ENCODE peak calls at places on chromosome 11, in nine cellular contexts. M is effector memory CD4-positive, alpha-beta T cell; E is RWPE2; F is hepatocyte; I is GM23248; H is SK-N-SH; O is psoas muscle; V is left ventricle myocardium inferior; B is suprapubic skin. A is an unnamed sample.

GRCh38 chr11:30497600-30497999 is 88.6 kb downstream of the MPPED2 start:
- DNase-seq in M (no peak), E (no peak), F (no peak), I (no peak), H (no peak), O (no peak), V (no peak), B (no peak), A (no peak)

GRCh38 chr11:75476716-75477613 is 44.0 kb upstream of the KLHL35 start:
- DNase-seq in M (no peak), E (no peak), F (no peak), I (no peak), H (no peak), O (peak; percentile 86), V (peak; percentile 54), B (no peak), A (peak; percentile 81)

GRCh38 chr11:66475349-66476172 is 4.7 kb upstream of the DPP3 start:
- DNase-seq in M (no peak), E (no peak), F (no peak), I (no peak), H (no peak), O (no peak), V (no peak), B (no peak), A (no peak)

GRCh38 chr11:1503708-1504104 is 17.1 kb upstream of the MOB2 start:
- DNase-seq in M (no peak), E (no peak), F (no peak), I (peak; percentile 19), H (peak; percentile 69), O (peak; percentile 86), V (peak; percentile 69), B (no peak), A (no peak)

GRCh38 chr11:111635706-111636045 is 33.4 kb downstream of the SIK2 start:
- DNase-seq in M (no peak), E (no peak), F (no peak), I (peak; percentile 49), H (peak; percentile 38), O (no peak), V (peak; percentile 25), B (no peak), A (peak; percentile 53)

GRCh38 chr11:3108183-3108721 is 51.0 kb upstream of the CARS1 start:
- DNase-seq in M (no peak), E (peak; percentile 36), F (no peak), I (no peak), H (peak; percentile 18), O (peak; percentile 46), V (no peak), B (peak; percentile 45), A (no peak)

GRCh38 chr11:18705651-18706281 is 7.2 kb downstream of the TMEM86A start:
- DNase-seq in M (no peak), E (no peak), F (no peak), I (peak; percentile 18), H (peak; percentile 72), O (peak; percentile 65), V (peak; percentile 36), B (peak; percentile 74), A (peak; percentile 54)

GRCh38 chr11:76167590-76167989 is 38.7 kb downstream of the WNT11 start:
- DNase-seq in M (no peak), E (no peak), F (no peak), I (peak; percentile 33), H (no peak), O (no peak), V (no peak), B (no peak), A (no peak)

GRCh38 chr11:125351045-125351867 is 144.8 kb downstream of the FEZ1 start:
- DNase-seq in M (no peak), E (no peak), F (no peak), I (no peak), H (no peak), O (no peak), V (no peak), B (no peak), A (no peak)

GRCh38 chr11:65108469-65109123 is 3.1 kb upstream of the TM7SF2 start:
- DNase-seq in M (no peak), E (peak; percentile 48), F (no peak), I (no peak), H (no peak), O (no peak), V (no peak), B (no peak), A (no peak)

GRCh38 chr11:65624931-65625627 is 9.5 kb downstream of the PCNX3 start:
- DNase-seq in M (no peak), E (no peak), F (no peak), I (no peak), H (no peak), O (no peak), V (no peak), B (no peak), A (no peak)

GRCh38 chr11:124199702-124200101 is 16.6 kb downstream of the OR10D3 start:
- DNase-seq in M (no peak), E (no peak), F (no peak), I (peak; percentile 21), H (no peak), O (no peak), V (no peak), B (no peak), A (no peak)

GRCh38 chr11:124202951-124203350 is 19.8 kb downstream of the OR10D3 start:
- DNase-seq in M (no peak), E (no peak), F (no peak), I (no peak), H (no peak), O (no peak), V (no peak), B (no peak), A (no peak)

GRCh38 chr11:124200671-124201070 is 17.5 kb downstream of the OR10D3 start:
- DNase-seq in M (no peak), E (no peak), F (no peak), I (no peak), H (no peak), O (no peak), V (no peak), B (no peak), A (no peak)

GRCh38 chr11:124207102-124207792 is 24.1 kb downstream of the OR10D3 start:
- DNase-seq in M (no peak), E (no peak), F (no peak), I (no peak), H (no peak), O (no peak), V (no peak), B (no peak), A (no peak)

DNA sequence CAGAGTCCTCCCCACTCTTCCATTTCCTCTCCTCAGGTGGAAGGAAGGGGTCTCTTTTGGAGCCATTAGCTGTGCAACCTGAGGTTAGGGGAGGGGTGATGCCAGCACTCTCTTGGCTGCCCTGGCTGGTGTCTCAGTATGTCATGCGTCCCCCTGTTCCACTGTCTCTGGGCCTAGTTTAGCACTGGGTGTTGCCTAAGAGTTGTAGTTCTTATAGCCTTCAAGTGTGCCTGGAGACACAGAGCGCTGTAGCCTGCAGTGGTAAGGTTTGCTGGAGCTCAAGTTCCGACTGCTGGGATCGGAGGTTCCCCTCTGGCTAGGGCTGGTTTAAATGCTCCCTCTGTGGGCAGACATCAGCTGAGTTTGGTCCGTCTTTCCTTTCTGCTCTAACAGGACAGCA is 20.9 kb downstream of the OR10D3 start:
- DNase-seq in M (no peak), E (no peak), F (no peak), I (no peak), H (no peak), O (no peak), V (no peak), B (no peak), A (no peak)
- H3K27ac ChIP-seq in M (no peak overlapping the region), E (no peak overlapping the region), F (no peak overlapping the region), I (no peak overlapping the region), H (no peak overlapping the region), O (no peak overlapping the region), V (no peak overlapping the region), B (no peak overlapping the region), A (no peak overlapping the region)

GRCh38 chr11:119120639-119121007 is 757 bp upstream of the HINFP start:
- DNase-seq in M (no peak), E (no peak), F (peak; percentile 36), I (peak; percentile 55), H (peak; percentile 65), O (no peak), V (no peak), B (no peak), A (no peak)
- H3K27ac ChIP-seq in M (peak overlapping the region; percentile 71), E (no peak overlapping the region), F (peak overlapping the region; percentile 66), I (peak overlapping the region; percentile 26), H (peak overlapping the region; percentile 55), O (peak overlapping the region; percentile 78), V (peak overlapping the region; percentile 80), B (peak overlapping the region; percentile 85), A (peak overlapping the region; percentile 73)

GRCh38 chr11:10659339-10660216 is 34.0 kb downstream of the IRAG1 start:
- DNase-seq in M (no peak), E (no peak), F (peak; percentile 83), I (peak; percentile 96), H (no peak), O (peak; percentile 63), V (no peak), B (peak; percentile 78), A (no peak)

GRCh38 chr11:10658621-10659338 is 34.8 kb downstream of the IRAG1 start:
- DNase-seq in M (no peak), E (no peak), F (no peak), I (no peak), H (no peak), O (no peak), V (no peak), B (no peak), A (no peak)

GRCh38 chr11:10663365-10663764 is 30.2 kb downstream of the IRAG1 start:
- DNase-seq in M (no peak), E (no peak), F (no peak), I (no peak), H (no peak), O (no peak), V (no peak), B (no peak), A (no peak)

GRCh38 chr11:10657308-10658271 is 36.0 kb downstream of the IRAG1 start:
- DNase-seq in M (no peak), E (no peak), F (peak; percentile 35), I (peak; percentile 78), H (no peak), O (no peak), V (no peak), B (no peak), A (no peak)

GRCh38 chr11:10660323-10660722 is 33.2 kb downstream of the IRAG1 start:
- DNase-seq in M (no peak), E (no peak), F (no peak), I (no peak), H (no peak), O (no peak), V (no peak), B (no peak), A (no peak)
- H3K27ac ChIP-seq in M (no peak overlapping the region), E (peak overlapping the region; percentile 61), F (peak overlapping the region; percentile 86), I (peak overlapping the region; percentile 94), H (peak overlapping the region; percentile 70), O (peak overlapping the region; percentile 69), V (peak overlapping the region; percentile 56), B (peak overlapping the region; percentile 85), A (no peak overlapping the region)

DNA sequence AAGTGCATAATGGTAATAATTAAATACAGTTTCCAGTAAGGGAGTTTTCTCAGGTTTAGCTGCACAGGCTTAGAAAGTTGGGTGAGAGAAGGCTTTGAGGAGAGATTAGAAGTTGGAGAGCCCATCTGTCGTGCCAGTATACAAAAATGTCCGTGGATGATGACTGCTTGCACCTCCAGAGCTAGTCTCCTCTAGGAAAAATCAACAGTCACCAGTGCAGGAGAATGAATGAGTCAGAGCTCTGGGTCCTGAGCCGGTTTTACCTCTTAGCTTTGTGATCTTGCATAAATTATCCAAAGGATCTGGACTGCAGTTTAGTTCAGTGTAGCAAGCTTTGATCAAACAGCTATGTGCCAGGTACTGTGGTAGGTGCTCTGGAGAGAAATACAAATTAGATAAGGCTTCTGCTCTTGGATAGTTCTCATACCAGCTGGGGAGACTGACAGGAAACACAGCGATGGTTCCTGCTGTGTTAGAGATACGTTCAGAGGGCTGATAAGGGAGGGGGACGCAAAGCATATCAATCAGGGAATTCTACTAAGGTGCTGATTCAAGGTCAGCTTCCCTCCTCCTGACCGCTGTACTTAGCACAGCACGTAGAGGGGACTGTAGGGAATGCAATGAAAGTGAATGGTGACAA is 125.9 kb downstream of the TEAD1 start:
- DNase-seq in M (no peak), E (no peak), F (peak; percentile 82), I (peak; percentile 83), H (peak; percentile 46), O (no peak), V (no peak), B (no peak), A (peak; percentile 75)
- H3K27ac ChIP-seq in M (no peak overlapping the region), E (peak overlapping the region; percentile 94), F (peak overlapping the region; percentile 97), I (peak overlapping the region; percentile 19), H (peak overlapping the region; percentile 61), O (peak overlapping the region; percentile 64), V (peak overlapping the region; percentile 1), B (peak overlapping the region; percentile 27), A (peak overlapping the region; percentile 4)